ENCODE peak calls at places on chromosomes 5 and 9, in four cellular contexts. V is HFFc6, R is AG09309, S is MV-4-11. D is an unnamed sample.

GRCh38 chr5:8306289-8306688 is 437.3 kb downstream of the MTRR start:
- DNase-seq in V (no peak), R (no peak), S (no peak), D (no peak)

GRCh38 chr9:99057665-99058625 is 47.0 kb upstream of the TGFBR1 start:
- DNase-seq in V (peak; percentile 63), R (peak; percentile 56), S (peak; percentile 94), D (no peak)

GRCh38 chr9:21491742-21492141 is 9.6 kb upstream of the IFNE start:
- DNase-seq in V (no peak), R (no peak), S (no peak), D (no peak)

GRCh38 chr5:168793844-168794837 is 215.0 kb upstream of the PANK3 start:
- DNase-seq in V (peak; percentile 63), R (peak; percentile 21), S (peak; percentile 93), D (peak; percentile 69)

GRCh38 chr5:36438765-36439501 is 137.2 kb upstream of the RANBP3L start:
- DNase-seq in V (no peak), R (no peak), S (no peak), D (no peak)

GRCh38 chr9:130833324-130833990 is 1.6 kb upstream of the ABL1 start:
- DNase-seq in V (peak; percentile 26), R (no peak), S (no peak), D (no peak)

GRCh38 chr9:76677481-76678055 is 86.7 kb upstream of the PCA3 start:
- DNase-seq in V (no peak), R (no peak), S (no peak), D (no peak)

GRCh38 chr5:78203815-78204214 is 90.7 kb downstream of the AP3B1 start:
- DNase-seq in V (no peak), R (no peak), S (no peak), D (no peak)

GRCh38 chr9:107276966-107277710 is 5.9 kb upstream of the RAD23B start:
- DNase-seq in V (peak; percentile 51), R (no peak), S (no peak), D (peak; percentile 65)

GRCh38 chr9:121395558-121395957 is 25.5 kb upstream of the STOM start:
- DNase-seq in V (no peak), R (no peak), S (no peak), D (no peak)

GRCh38 chr9:125970340-125970739 is 223.2 kb downstream of the PBX3 start:
- DNase-seq in V (no peak), R (no peak), S (no peak), D (no peak)

GRCh38 chr5:88393721-88394530 is 125.3 kb upstream of the TMEM161B start:
- DNase-seq in V (no peak), R (no peak), S (no peak), D (no peak)

GRCh38 chr5:32538031-32538547 is 47.3 kb upstream of the SUB1 start:
- DNase-seq in V (no peak), R (no peak), S (peak; percentile 20), D (no peak)

GRCh38 chr5:141330299-141331080 is at the start of gene PCDHGA1:
- DNase-seq in V (peak; percentile 52), R (peak; percentile 46), S (no peak), D (peak; percentile 42)

GRCh38 chr9:91433180-91433579 is 9.5 kb upstream of the NFIL3 start:
- DNase-seq in V (peak; percentile 93), R (peak; percentile 91), S (peak; percentile 68), D (peak; percentile 76)

GRCh38 chr5:4095918-4096630 is 500.4 kb downstream of the IRX1 start:
- DNase-seq in V (no peak), R (no peak), S (no peak), D (no peak)

GRCh38 chr9:115013998-115014397 is 83.6 kb upstream of the TNFSF8 start:
- DNase-seq in V (peak; percentile 66), R (no peak), S (peak; percentile 66), D (no peak)

GRCh38 chr5:86461169-86461956 is 156.4 kb upstream of the COX7C start:
- DNase-seq in V (no peak), R (no peak), S (peak; percentile 71), D (no peak)

GRCh38 chr5:144281784-144282183 is 111.1 kb downstream of the KCTD16 start:
- DNase-seq in V (no peak), R (no peak), S (no peak), D (peak; percentile 5)

GRCh38 chr9:37732086-37732744 is 21.4 kb upstream of the TRMT10B start:
- DNase-seq in V (no peak), R (no peak), S (no peak), D (no peak)

GRCh38 chr9:3455088-3455487 is 70.7 kb downstream of the RFX3 start:
- DNase-seq in V (no peak), R (no peak), S (no peak), D (no peak)

GRCh38 chr9:108543251-108543768 is 312.5 kb downstream of the ACTL7B start:
- DNase-seq in V (peak; percentile 37), R (no peak), S (peak; percentile 90), D (no peak)

GRCh38 chr5:125411163-125412050 is 665.0 kb upstream of the ZNF608 start:
- DNase-seq in V (peak; percentile 6), R (no peak), S (peak; percentile 7), D (no peak)

GRCh38 chr5:76819851-76820280 is 1.0 kb downstream of the F2RL1 start:
- DNase-seq in V (no peak), R (no peak), S (no peak), D (no peak)

GRCh38 chr5:72634444-72634843 is 127.2 kb upstream of the ZNF366 start:
- DNase-seq in V (peak; percentile 28), R (no peak), S (no peak), D (no peak)

GRCh38 chr9:136437839-136438547 is 1.7 kb downstream of the INPP5E start:
- DNase-seq in V (no peak), R (no peak), S (no peak), D (no peak)

GRCh38 chr5:96661841-96662724 is at the start of gene CAST:
- DNase-seq in V (peak; percentile 93), R (peak; percentile 69), S (peak; percentile 83), D (peak; percentile 90)

GRCh38 chr9:130972957-130973685 is 34.1 kb upstream of the FIBCD1 start:
- DNase-seq in V (no peak), R (no peak), S (no peak), D (no peak)

GRCh38 chr5:176578391-176578808 is 29.3 kb downstream of the CDHR2 start:
- DNase-seq in V (peak; percentile 33), R (no peak), S (no peak), D (no peak)

GRCh38 chr9:101418518-101419111 is 17.0 kb downstream of the ALDOB start:
- DNase-seq in V (peak; percentile 11), R (no peak), S (no peak), D (no peak)

D was measured in GM04503.